ENCODE peak calls at places on chromosomes 2 and 18, in four cellular contexts. M, B, X and N are unnamed samples.

GRCh38 chr18:58027341-58027740 is 16.7 kb upstream of the NEDD4L start:
- DNase-seq in X (no peak), B (no peak), M (no peak), N (no peak)

GRCh38 chr18:33076601-33077000 is 303.8 kb upstream of the KLHL14 start:
- DNase-seq in B (no peak), X (no peak), M (no peak), N (no peak)

GRCh38 chr2:68715353-68716041 is 19.1 kb upstream of the ARHGAP25 start:
- DNase-seq in B (no peak), M (no peak), X (peak), N (peak)

GRCh38 chr2:216604458-216604857 is 28.8 kb upstream of the IGFBP2 start:
- DNase-seq in B (no peak), M (no peak), X (no peak), N (no peak)

GRCh38 chr2:46157072-46157965 is 139.9 kb upstream of the EPAS1 start:
- DNase-seq in M (no peak), X (no peak), B (no peak), N (no peak)

GRCh38 chr2:236988690-236989639 is 96.7 kb upstream of the COPS8 start:
- DNase-seq in X (no peak), M (peak), B (no peak), N (no peak)

GRCh38 chr2:143893340-143893739 is 626.6 kb downstream of the ZEB2 start:
- DNase-seq in B (no peak), X (no peak), M (no peak), N (no peak)

GRCh38 chr2:102999958-103000357 is 238.1 kb downstream of the TMEM182 start:
- DNase-seq in M (no peak), B (no peak), X (no peak), N (no peak)

GRCh38 chr2:62074233-62074632 is 121.7 kb upstream of the B3GNT2 start:
- DNase-seq in X (peak), M (no peak), B (no peak), N (no peak)

GRCh38 chr2:60356346-60356745 is 197.1 kb downstream of the BCL11A start:
- DNase-seq in M (no peak), X (no peak), B (no peak), N (no peak)

GRCh38 chr18:74652392-74652988 is 54.8 kb downstream of the ZNF407 start:
- DNase-seq in X (peak), M (no peak), B (no peak), N (no peak)

GRCh38 chr18:23281626-23282436 is 146.5 kb downstream of the CABLES1 start:
- DNase-seq in B (no peak), X (no peak), M (no peak), N (no peak)

GRCh38 chr18:3251963-3252277 is 4.3 kb downstream of the MYL12A start:
- DNase-seq in X (peak), B (no peak), M (no peak), N (no peak)

GRCh38 chr18:40841473-40841872 is 1113.6 kb upstream of the PIK3C3 start:
- DNase-seq in M (no peak), X (peak), B (no peak), N (no peak)

GRCh38 chr2:237529452-237530402 is 36.6 kb upstream of the PRLH start:
- DNase-seq in B (no peak), X (no peak), M (no peak), N (no peak)

GRCh38 chr2:235923859-235924674 is 244.1 kb downstream of the GBX2 start:
- DNase-seq in M (no peak), X (no peak), B (no peak), N (no peak)

GRCh38 chr2:100199421-100199820 is 57.0 kb upstream of the AFF3 start:
- DNase-seq in B (no peak), X (no peak), M (no peak), N (no peak)

GRCh38 chr2:120736955-120737801 is 1.5 kb downstream of the GLI2 start:
- DNase-seq in B (no peak), X (peak), M (no peak), N (no peak)

GRCh38 chr2:205510345-205510744 is 172.0 kb upstream of the NRP2 start:
- DNase-seq in M (no peak), X (no peak), B (no peak), N (no peak)

GRCh38 chr2:150548527-150548926 is 61.1 kb upstream of the RND3 start:
- DNase-seq in B (no peak), X (peak), M (no peak), N (no peak)

GRCh38 chr18:33923980-33924379 is 300.7 kb downstream of the NOL4 start:
- DNase-seq in M (no peak), B (no peak), X (no peak), N (no peak)

GRCh38 chr2:241052677-241053360 is 49.3 kb downstream of the MTERF4 start:
- DNase-seq in B (no peak), X (no peak), M (peak), N (peak)

GRCh38 chr2:241862093-241862492 is 3.4 kb upstream of the PDCD1 start:
- DNase-seq in M (no peak), B (no peak), X (no peak), N (no peak)

GRCh38 chr18:58990720-58991119 is 126.0 kb downstream of the ZNF532 start:
- DNase-seq in B (no peak), X (no peak), M (no peak), N (no peak)

GRCh38 chr2:186992597-186992996 is 143.6 kb upstream of the ZSWIM2 start:
- DNase-seq in X (no peak), B (no peak), M (no peak), N (no peak)

GRCh38 chr2:175025946-175026345 is 20.8 kb upstream of the CHN1 start:
- DNase-seq in B (no peak), X (no peak), M (no peak), N (no peak)

GRCh38 chr18:48074929-48075706 is 144.7 kb upstream of the SMAD2 start:
- DNase-seq in M (no peak), B (no peak), X (no peak), N (no peak)

GRCh38 chr18:21604711-21605110 is 4.2 kb upstream of the ESCO1 start:
- DNase-seq in X (peak), B (no peak), M (no peak), N (no peak)

GRCh38 chr2:84855730-84856129 is 25.2 kb downstream of the TRABD2A start:
- DNase-seq in B (no peak), M (peak), X (no peak), N (no peak)

GRCh38 chr18:11366410-11366809 is 217.0 kb upstream of the PIEZO2 start:
- DNase-seq in B (no peak), M (no peak), X (peak), N (no peak)

GRCh38 chr2:168744844-168745243 is 57.6 kb upstream of the NOSTRIN start:
- DNase-seq in X (no peak), B (no peak), M (no peak), N (no peak)

GRCh38 chr2:54122939-54123338 is 7.5 kb downstream of the ACYP2 start:
- DNase-seq in B (no peak), X (peak), M (no peak), N (no peak)

GRCh38 chr2:45275806-45276205 is 266.6 kb upstream of the SIX2 start:
- DNase-seq in M (no peak), B (no peak), X (no peak), N (no peak)

GRCh38 chr18:22385718-22386117 is 32.0 kb downstream of the CTAGE1 start:
- DNase-seq in M (no peak), X (peak), B (no peak), N (no peak)

GRCh38 chr18:13446581-13447470 is 228.3 kb downstream of the LDLRAD4 start:
- DNase-seq in M (no peak), X (no peak), B (no peak), N (no peak)

GRCh38 chr2:234363011-234363487 is 133.8 kb downstream of the ARL4C start:
- DNase-seq in X (no peak), M (no peak), B (no peak), N (no peak)

GRCh38 chr2:86313341-86313740 is 24.1 kb downstream of the REEP1 start:
- DNase-seq in M (no peak), B (no peak), X (no peak), N (no peak)

GRCh38 chr2:84697895-84698294 is 181.6 kb downstream of the DNAH6 start:
- DNase-seq in M (no peak), B (no peak), X (no peak), N (no peak)

DNA sequence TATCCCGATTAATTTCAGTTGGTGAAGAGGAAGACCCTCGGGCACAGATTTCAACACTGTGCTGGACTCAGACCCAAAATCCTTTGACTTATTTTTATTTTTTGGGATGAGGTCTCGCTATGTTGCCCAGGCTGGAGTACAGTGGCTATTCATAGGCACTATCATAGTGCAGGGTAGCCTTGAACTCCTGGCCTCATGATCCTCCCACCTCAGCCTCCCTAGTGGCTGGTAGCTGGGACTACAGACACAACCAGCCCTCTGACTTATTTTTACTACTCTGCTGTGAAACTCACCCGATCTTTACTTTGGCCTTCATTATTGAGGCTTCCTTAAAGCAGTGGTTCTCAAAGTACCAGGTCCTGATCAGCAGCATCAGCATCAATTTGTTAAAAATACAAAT is 18.2 kb upstream of the ADAM17 start:
- DNase-seq in X (no peak), B (no peak), M (no peak), N (no peak)
- TF ChIP-seq CTCF in X (no peak), B (no peak), M (no peak), N (peak)

DNA sequence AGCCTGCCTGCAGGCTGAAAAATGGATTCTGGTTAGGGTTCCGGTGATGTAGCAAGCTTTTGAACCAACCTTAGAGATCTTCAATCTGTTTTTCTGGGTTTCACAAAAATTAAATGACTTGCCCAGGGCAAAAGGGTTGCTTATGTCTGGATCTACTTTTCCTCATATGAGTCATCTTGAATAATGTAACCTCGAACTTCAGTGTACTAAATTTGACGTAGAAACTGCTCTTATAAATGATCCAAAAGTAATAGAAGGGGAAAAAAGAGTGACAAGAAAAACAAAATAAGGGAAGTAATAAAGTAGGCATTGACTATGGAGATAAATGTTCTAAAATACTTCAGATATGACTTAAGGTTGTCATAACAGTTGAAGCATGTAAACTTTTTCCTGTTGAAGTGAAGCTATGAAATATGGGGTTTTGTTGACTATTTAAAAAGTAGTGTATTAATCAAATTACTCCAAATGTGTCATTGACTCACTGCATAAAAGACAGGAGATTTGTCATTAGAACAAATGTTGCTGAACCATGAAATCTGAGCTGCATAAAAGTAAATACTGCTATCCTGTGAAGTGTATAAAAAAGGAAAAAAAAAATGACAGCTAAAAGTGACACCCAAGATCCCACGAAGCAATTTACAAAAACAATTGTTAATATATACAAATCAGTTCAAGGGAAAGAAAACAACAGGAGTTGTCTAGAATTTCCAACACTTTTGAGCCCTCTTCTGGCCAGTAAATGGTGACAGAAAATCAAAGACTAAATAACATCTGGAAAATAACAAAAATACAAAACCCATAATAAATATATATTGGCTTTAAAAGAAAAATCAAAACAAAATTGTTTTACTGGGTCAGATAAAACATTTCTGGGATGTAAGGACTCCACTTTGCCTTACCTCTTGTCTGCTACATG is 103.6 kb upstream of the SERPINE2 start:
- DNase-seq in M (no peak), X (peak), B (no peak), N (no peak)
- TF ChIP-seq CTCF in M (no peak), X (no peak), B (peak), N (no peak)

GRCh38 chr2:18001671-18002070 is 123.2 kb downstream of the KCNS3 start:
- DNase-seq in M (no peak), B (no peak), X (no peak), N (no peak)
- TF ChIP-seq CTCF in M (no peak), B (no peak), X (no peak), N (no peak)

DNA sequence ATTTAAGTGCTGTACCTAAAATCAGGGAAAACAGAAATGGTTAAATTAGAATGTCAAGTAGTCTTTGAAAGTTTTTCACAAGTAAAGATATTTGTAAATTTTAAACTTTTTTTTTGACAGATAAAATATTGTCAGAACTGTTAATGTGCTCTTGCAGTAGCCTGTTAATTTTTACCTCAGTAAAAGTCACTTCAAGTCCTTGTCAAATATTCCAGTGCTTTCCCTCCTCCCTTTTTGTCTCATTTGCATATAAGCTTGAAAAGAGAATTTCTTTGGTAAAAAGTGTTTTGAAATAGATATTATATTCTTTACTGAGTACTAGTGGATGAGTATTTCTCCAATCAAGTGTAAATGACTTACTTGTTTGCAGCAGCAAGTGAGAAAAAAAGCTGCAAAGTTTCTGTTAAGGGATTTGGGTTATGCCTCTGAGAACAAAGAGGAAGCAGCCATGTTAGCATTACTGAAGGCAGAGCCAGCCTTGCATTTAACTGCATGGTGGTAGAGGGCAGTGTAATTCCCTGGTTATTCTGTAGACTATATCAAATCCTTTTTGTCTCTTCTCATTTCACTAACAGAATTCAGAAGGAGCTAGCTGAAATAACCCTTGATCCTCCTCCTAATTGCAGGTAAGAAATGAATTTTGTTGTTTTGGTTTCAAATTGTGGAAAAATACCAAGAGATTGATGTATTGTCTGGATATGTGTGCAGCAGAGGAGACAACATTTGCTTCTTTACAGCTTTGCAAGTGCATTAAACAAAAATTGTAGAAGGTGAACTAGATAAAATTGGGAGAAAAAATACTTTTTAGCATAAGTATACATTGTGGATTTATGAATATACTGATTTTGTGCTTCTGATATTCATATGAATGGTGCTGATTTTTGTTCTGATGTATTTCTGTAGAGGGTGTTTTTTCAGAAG is 3.3 kb downstream of the UBE2E3 start:
- DNase-seq in B (peak), X (peak), M (no peak), N (no peak)
- TF ChIP-seq CTCF in B (peak), X (peak), M (no peak), N (no peak)

GRCh38 chr2:36322108-36322507 is 33.5 kb upstream of the CRIM1 start:
- DNase-seq in M (no peak), X (peak), B (no peak), N (peak)
- TF ChIP-seq CTCF in M (no peak), X (peak), B (peak), N (no peak)

GRCh38 chr2:181954538-181954883 is 31.1 kb upstream of the PPP1R1C start:
- DNase-seq in B (no peak), M (no peak), X (peak), N (no peak)
- TF ChIP-seq CTCF in B (no peak), M (no peak), X (no peak), N (no peak)